ENCODE peak calls at places on chromosome 11, in six cellular contexts. T, K, H, S, G and C are unnamed samples.

GRCh38 chr11:125091247-125091876 is 20.1 kb downstream of the TMEM218 start:
- DNase-seq in G (peak), K (peak), T (peak), S (peak), H (peak), C (peak)

GRCh38 chr11:110856993-110857812 is 145.0 kb upstream of the ARHGAP20 start:
- DNase-seq in H (no peak), G (no peak), K (no peak), S (no peak), T (peak), C (no peak)

GRCh38 chr11:44607987-44608386 is 42.5 kb downstream of the CD82 start:
- DNase-seq in G (no peak), H (peak), S (no peak), K (no peak), T (peak), C (no peak)

GRCh38 chr11:112837162-112837826 is 123.9 kb upstream of the NCAM1 start:
- DNase-seq in T (no peak), G (no peak), H (no peak), K (no peak), S (no peak), C (peak)

GRCh38 chr11:2424811-2425495 is 19.4 kb downstream of the TRPM5 start:
- DNase-seq in K (no peak), H (no peak), T (no peak), G (no peak), S (no peak), C (no peak)

GRCh38 chr11:131944709-131945108 is 574.3 kb downstream of the NTM start:
- DNase-seq in S (no peak), T (peak), G (no peak), K (no peak), H (no peak), C (no peak)

GRCh38 chr11:128208329-128209220 is 378.8 kb downstream of the ETS1 start:
- DNase-seq in S (peak), G (no peak), K (no peak), H (no peak), T (peak), C (no peak)

GRCh38 chr11:61949169-61950034 is 749 bp upstream of the BEST1 start:
- DNase-seq in K (peak), G (peak), S (peak), T (peak), H (peak), C (peak)

GRCh38 chr11:69467646-69468045 is 13.8 kb upstream of the LINC01488 start:
- DNase-seq in K (no peak), H (peak), T (no peak), G (peak), S (no peak), C (no peak)

GRCh38 chr11:106467486-106467885 is 390.0 kb downstream of the AASDHPPT start:
- DNase-seq in G (no peak), T (no peak), H (no peak), S (no peak), K (no peak), C (no peak)

GRCh38 chr11:63919267-63920125 is 2.5 kb upstream of the RCOR2 start:
- DNase-seq in S (no peak), G (peak), H (peak), K (peak), T (no peak), C (peak)

GRCh38 chr11:44731685-44732411 is 5.1 kb downstream of the TSPAN18 start:
- DNase-seq in H (no peak), G (no peak), K (no peak), T (no peak), S (no peak), C (peak)

GRCh38 chr11:124899376-124900145 is 1.9 kb upstream of the ROBO4 start:
- DNase-seq in H (no peak), S (no peak), T (no peak), G (no peak), K (no peak), C (peak)

GRCh38 chr11:34284836-34285235 is 73.0 kb downstream of the ABTB2 start:
- DNase-seq in S (no peak), K (no peak), T (no peak), H (no peak), G (no peak), C (peak)

GRCh38 chr11:125954945-125955640 is 9.2 kb downstream of the VSIG10L2 start:
- DNase-seq in H (no peak), G (no peak), S (no peak), K (no peak), T (no peak), C (no peak)

GRCh38 chr11:82682003-82682751 is 51.5 kb downstream of the FAM181B start:
- DNase-seq in T (peak), H (peak), K (no peak), G (peak), S (peak), C (peak)

GRCh38 chr11:120773501-120774031 is 250.3 kb upstream of the TBCEL start:
- DNase-seq in K (no peak), G (no peak), S (no peak), H (no peak), T (no peak), C (no peak)

GRCh38 chr11:36069576-36070214 is 125.8 kb downstream of the LDLRAD3 start:
- DNase-seq in K (peak), H (no peak), T (no peak), S (no peak), G (no peak), C (peak)

GRCh38 chr11:115530752-115531151 is 26.5 kb upstream of the CADM1 start:
- DNase-seq in H (no peak), S (peak), K (no peak), T (no peak), G (no peak), C (no peak)

GRCh38 chr11:73507086-73507485 is 90.8 kb downstream of the FAM168A start:
- DNase-seq in S (no peak), K (no peak), T (peak), G (no peak), H (no peak), C (no peak)

GRCh38 chr11:79189604-79190003 is 251.2 kb downstream of the TENM4 start:
- DNase-seq in G (no peak), K (no peak), T (no peak), S (no peak), H (no peak), C (no peak)

GRCh38 chr11:124878497-124879228 is 13.4 kb downstream of the ROBO3 start:
- DNase-seq in T (no peak), H (no peak), G (no peak), S (no peak), K (no peak), C (peak)

GRCh38 chr11:118310781-118311485 is 6.4 kb downstream of the CD3E start:
- DNase-seq in T (no peak), G (no peak), K (no peak), S (no peak), H (no peak), C (no peak)

GRCh38 chr11:68974421-68975194 is 6.2 kb downstream of the MRGPRD start:
- DNase-seq in T (peak), S (peak), K (no peak), G (no peak), H (peak), C (no peak)

GRCh38 chr11:8071616-8072581 is 9.1 kb upstream of the TUB start:
- DNase-seq in T (no peak), K (no peak), S (no peak), H (no peak), G (no peak), C (no peak)
- TF ChIP-seq RFX5 in T (no peak), K (no peak), S (no peak), H (no peak), G (no peak), C (no peak)

DNA sequence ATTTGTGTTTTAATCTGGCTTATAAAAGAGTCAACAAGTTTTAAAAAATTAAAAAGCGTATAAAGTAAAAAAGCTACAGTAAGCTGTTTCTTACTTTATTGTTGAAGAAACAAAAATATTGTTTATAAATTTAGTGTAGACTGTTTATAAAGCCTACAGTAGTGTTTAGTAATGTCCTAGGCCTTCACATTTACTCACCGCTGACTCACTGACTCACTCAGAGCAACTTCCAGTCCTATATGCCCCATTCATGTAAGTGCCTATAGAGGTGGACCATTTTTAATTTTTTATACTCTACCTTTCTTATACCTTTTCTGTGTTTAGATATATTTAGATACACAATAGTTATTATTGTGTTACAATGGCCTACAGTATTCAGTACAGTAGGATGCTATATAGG is 12.2 kb downstream of the MPPED2 start:
- DNase-seq in G (no peak), T (peak), H (no peak), S (no peak), K (no peak), C (no peak)
- TF ChIP-seq RAD21 in G (no peak), T (no peak), H (no peak), S (no peak), K (no peak), C (no peak)

DNA sequence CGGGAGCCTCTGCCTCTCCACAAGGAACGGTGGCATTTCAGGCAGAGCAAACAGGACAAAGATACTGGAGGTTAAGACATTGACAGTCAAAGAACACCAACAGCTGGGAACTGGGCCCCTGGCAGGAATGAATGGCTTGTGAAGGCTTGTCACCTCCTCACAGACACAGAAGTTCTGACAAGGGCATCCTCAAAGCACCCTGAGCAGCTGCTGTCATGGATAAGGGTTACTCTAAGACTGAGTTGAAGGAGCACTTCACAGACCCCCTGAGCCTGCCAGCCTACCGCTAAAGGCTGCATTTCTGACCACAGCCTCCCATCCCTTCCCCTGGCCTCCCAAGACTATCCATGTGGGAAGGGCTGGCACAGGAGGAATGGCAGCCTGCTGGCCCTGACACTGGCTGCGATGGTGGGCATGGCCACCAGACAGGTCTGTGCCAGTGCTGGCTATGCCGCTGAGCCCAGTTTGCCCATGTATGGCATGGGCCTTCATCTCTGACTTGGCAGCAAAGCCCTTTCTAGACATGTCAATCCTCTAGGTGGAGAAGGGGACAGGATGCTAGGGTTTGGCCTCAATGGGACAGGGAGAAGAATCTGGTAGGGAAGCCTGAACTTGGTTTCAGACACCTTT is 8.6 kb downstream of the ZP1 start:
- DNase-seq in G (no peak), H (no peak), T (no peak), S (no peak), K (no peak), C (no peak)
- TF ChIP-seq RFX5 in G (no peak), H (no peak), T (no peak), S (no peak), K (no peak), C (no peak)

GRCh38 chr11:59918987-59919589 is 19.1 kb upstream of the OOSP1 start:
- DNase-seq in T (peak), G (peak), K (no peak), H (peak), S (peak), C (peak)
- TF ChIP-seq RAD21 in T (peak), G (no peak), K (peak), H (peak), S (peak), C (peak)

GRCh38 chr11:76653674-76654309 is 16.8 kb downstream of the LRRC32 start:
- DNase-seq in G (no peak), S (no peak), H (no peak), K (no peak), T (peak), C (no peak)
- TF ChIP-seq RFX5 in G (no peak), S (no peak), H (no peak), K (no peak), T (no peak), C (no peak)

GRCh38 chr11:93528757-93529639 is 14.2 kb downstream of the SMCO4 start:
- DNase-seq in H (no peak), G (no peak), T (no peak), K (no peak), S (no peak), C (no peak)

GRCh38 chr11:93530468-93530826 is 12.7 kb downstream of the SMCO4 start:
- DNase-seq in S (no peak), T (no peak), H (no peak), G (no peak), K (no peak), C (no peak)

GRCh38 chr11:93529707-93530467 is 13.3 kb downstream of the SMCO4 start:
- DNase-seq in H (no peak), T (peak), G (peak), K (no peak), S (no peak), C (no peak)

GRCh38 chr11:93536346-93536871 is 6.8 kb downstream of the SMCO4 start:
- DNase-seq in T (no peak), K (no peak), S (no peak), G (no peak), H (no peak), C (no peak)

GRCh38 chr11:93532285-93532789 is 10.9 kb downstream of the SMCO4 start:
- DNase-seq in T (peak), K (no peak), H (no peak), S (no peak), G (no peak), C (no peak)
- TF ChIP-seq RAD21 in T (no peak), K (no peak), H (no peak), S (no peak), G (no peak), C (no peak)